ENCODE peak calls at places on chromosome 6, in eight cellular contexts. L is NCI-H1417; V is mucosa of descending colon; F is uterus; K is RWPE2; H is posterior vena cava; Q is Jurkat, Clone E6-1; N is choroid plexus epithelial cell. I is an unnamed sample.

GRCh38 chr6:1630771-1631217 is 21.1 kb downstream of the FOXC1 start:
- DNase-seq in H (peak), L (no peak), F (no peak), V (no peak), K (no peak), N (no peak), Q (no peak), I (no peak)

GRCh38 chr6:127932708-127933107 is 31.9 kb upstream of the THEMIS start:
- DNase-seq in N (no peak), H (no peak), L (no peak), V (no peak), Q (no peak), F (no peak), K (no peak), I (no peak)

GRCh38 chr6:90701146-90701781 is 114.4 kb upstream of the MAP3K7 start:
- DNase-seq in L (peak), Q (peak), H (no peak), K (no peak), N (peak), V (no peak), F (no peak), I (no peak)

GRCh38 chr6:30703821-30704220 is 13.0 kb upstream of the NRM start:
- DNase-seq in K (no peak), L (no peak), N (peak), H (peak), F (no peak), V (peak), Q (no peak), I (no peak)

GRCh38 chr6:140379919-140380318 is 1005.5 kb upstream of the CITED2 start:
- DNase-seq in H (no peak), F (no peak), V (no peak), Q (no peak), N (peak), K (no peak), L (no peak), I (peak)

GRCh38 chr6:2196079-2196679 is 49.2 kb downstream of the GMDS start:
- DNase-seq in K (no peak), N (peak), H (no peak), V (no peak), L (peak), Q (peak), F (peak), I (peak)

GRCh38 chr6:157235600-157236039 is 87.7 kb downstream of the TMEM242 start:
- DNase-seq in F (peak), N (peak), Q (no peak), V (peak), K (no peak), L (no peak), H (peak), I (peak)

GRCh38 chr6:5305968-5306626 is 44.8 kb downstream of the FARS2 start:
- DNase-seq in F (no peak), L (no peak), H (no peak), K (no peak), V (no peak), Q (no peak), N (no peak), I (no peak)

GRCh38 chr6:11772109-11772830 is 6.3 kb downstream of the ADTRP start:
- DNase-seq in V (no peak), L (no peak), F (peak), Q (no peak), N (peak), K (peak), H (no peak), I (peak)

GRCh38 chr6:14031516-14031915 is 86.1 kb upstream of the CD83 start:
- DNase-seq in N (no peak), V (no peak), L (no peak), H (no peak), F (no peak), Q (no peak), K (no peak), I (no peak)

GRCh38 chr6:13190391-13190790 is 137.9 kb downstream of the TBC1D7 start:
- DNase-seq in K (no peak), H (no peak), L (no peak), Q (no peak), N (peak), F (no peak), V (no peak), I (no peak)

GRCh38 chr6:154370545-154370944 is 13.9 kb upstream of the IPCEF1 start:
- DNase-seq in K (no peak), L (peak), V (no peak), N (peak), H (no peak), Q (no peak), F (no peak), I (peak)

GRCh38 chr6:139586273-139586672 is 211.8 kb upstream of the CITED2 start:
- DNase-seq in F (no peak), V (no peak), H (no peak), N (no peak), Q (no peak), K (no peak), L (no peak), I (no peak)

I was measured in adipocyte.